ENCODE peak calls at places on chromosomes 7 and 10, in ten cellular contexts. R is BJ, Y is fibroblast of the aortic adventitia, K is foreskin fibroblast, Z is AG04449, W is cardiac muscle cell, F is tibial artery, T is astrocyte of the spinal cord, S is GM12865, A is cardiac fibroblast. H is an unnamed sample.

GRCh38 chr7:3206101-3206500 is 95.0 kb upstream of the SDK1 start:
- DNase-seq in R (no peak), Y (no peak), K (no peak), Z (no peak), W (no peak), F (no peak), T (no peak), S (no peak), A (no peak), H (no peak)

GRCh38 chr7:208816-209215 is 16.4 kb downstream of the FAM20C start:
- DNase-seq in R (no peak), Y (no peak), K (no peak), Z (no peak), W (no peak), F (no peak), T (no peak), S (no peak), A (no peak), H (no peak)

GRCh38 chr7:120272896-120273475 is at the start of gene KCND2:
- DNase-seq in R (no peak), Y (peak; percentile 37), K (no peak), Z (no peak), W (peak; percentile 43), F (no peak), T (no peak), S (peak; percentile 44), A (no peak), H (peak; percentile 24)

GRCh38 chr7:95863-96260 is 96.5 kb upstream of the FAM20C start:
- DNase-seq in R (no peak), Y (peak; percentile 48), K (no peak), Z (no peak), W (no peak), F (no peak), T (no peak), S (no peak), A (no peak), H (no peak)

GRCh38 chr10:29512460-29512974 is 122.3 kb downstream of the SVIL start:
- DNase-seq in R (no peak), Y (no peak), K (no peak), Z (no peak), W (no peak), F (no peak), T (no peak), S (no peak), A (no peak), H (no peak)

GRCh38 chr10:26755443-26755903 is 58.0 kb downstream of the PDSS1 start:
- DNase-seq in R (no peak), Y (peak; percentile 31), K (no peak), Z (no peak), W (no peak), F (no peak), T (peak; percentile 68), S (peak; percentile 71), A (peak; percentile 49), H (peak; percentile 65)

GRCh38 chr7:8325067-8325466 is 63.1 kb upstream of the ICA1 start:
- DNase-seq in R (no peak), Y (no peak), K (no peak), Z (no peak), W (no peak), F (no peak), T (no peak), S (no peak), A (no peak), H (no peak)

GRCh38 chr10:33290286-33291052 is 44.0 kb downstream of the NRP1 start:
- DNase-seq in R (no peak), Y (no peak), K (no peak), Z (no peak), W (no peak), F (no peak), T (no peak), S (no peak), A (no peak), H (no peak)

GRCh38 chr7:130490287-130490686 is 1.6 kb upstream of the MEST start:
- DNase-seq in R (no peak), Y (no peak), K (no peak), Z (no peak), W (no peak), F (no peak), T (peak; percentile 24), S (no peak), A (no peak), H (no peak)

GRCh38 chr7:90681336-90682019 is 85.4 kb downstream of the CDK14 start:
- DNase-seq in R (no peak), Y (peak; percentile 74), K (no peak), Z (no peak), W (no peak), F (no peak), T (peak; percentile 69), S (no peak), A (no peak), H (peak; percentile 14)

GRCh38 chr7:28955723-28956607 is 2.2 kb downstream of the TRIL start:
- DNase-seq in R (no peak), Y (peak; percentile 22), K (no peak), Z (no peak), W (peak; percentile 86), F (peak; percentile 72), T (peak; percentile 14), S (no peak), A (peak; percentile 37), H (peak; percentile 24)

GRCh38 chr10:58781873-58782488 is 269.3 kb downstream of the BICC1 start:
- DNase-seq in R (no peak), Y (peak; percentile 72), K (peak; percentile 46), Z (no peak), W (peak; percentile 52), F (no peak), T (peak; percentile 58), S (peak; percentile 40), A (peak; percentile 79), H (peak; percentile 57)

GRCh38 chr10:5951167-5951711 is 26.1 kb downstream of the IL15RA start:
- DNase-seq in R (no peak), Y (peak; percentile 80), K (no peak), Z (no peak), W (no peak), F (peak; percentile 81), T (no peak), S (no peak), A (peak; percentile 60), H (peak; percentile 78)

GRCh38 chr10:53325073-53325472 is 552.5 kb upstream of the MBL2 start:
- DNase-seq in R (no peak), Y (peak; percentile 7), K (no peak), Z (no peak), W (no peak), F (no peak), T (peak; percentile 19), S (no peak), A (peak; percentile 63), H (no peak)

GRCh38 chr7:372939-373791 is 83.2 kb downstream of the FOXL3 start:
- DNase-seq in R (no peak), Y (no peak), K (no peak), Z (no peak), W (no peak), F (peak; percentile 53), T (no peak), S (no peak), A (no peak), H (no peak)

GRCh38 chr7:88546808-88547207 is 212.7 kb upstream of the ZNF804B start:
- DNase-seq in R (no peak), Y (no peak), K (peak; percentile 3), Z (no peak), W (peak; percentile 34), F (no peak), T (peak; percentile 9), S (peak; percentile 59), A (peak; percentile 51), H (no peak)

DNA sequence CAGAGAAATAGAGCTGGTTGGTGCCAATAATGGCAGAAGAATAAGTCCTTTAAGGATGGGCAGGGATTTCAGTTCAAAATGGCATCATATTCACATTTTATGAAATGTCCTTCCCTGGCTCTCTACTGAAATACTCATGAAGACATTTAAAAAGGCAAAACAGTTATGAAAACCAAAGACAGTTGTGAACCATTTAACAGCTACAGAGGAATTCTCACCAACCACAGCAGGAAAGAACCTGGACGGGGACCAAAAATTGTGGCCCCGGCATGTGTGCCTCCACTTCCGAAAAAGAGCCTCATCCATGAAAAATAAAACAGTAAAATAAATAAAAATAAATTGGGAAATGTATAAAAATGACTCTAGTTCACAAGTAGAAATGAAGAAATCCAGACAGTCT is 539.5 kb downstream of the SUGCT start:
- DNase-seq in R (no peak), Y (peak; percentile 25), K (no peak), Z (no peak), W (no peak), F (no peak), T (peak; percentile 32), S (no peak), A (no peak), H (peak; percentile 20)
- H3K4me3 ChIP-seq in R (no peak overlapping the region), Y (no peak overlapping the region), K (no peak overlapping the region), Z (no peak overlapping the region), W (no peak overlapping the region), F (no peak overlapping the region), T (no peak overlapping the region), S (no peak overlapping the region), A (no peak overlapping the region), H (no peak overlapping the region)

GRCh38 chr7:80151274-80151665 is 16.6 kb downstream of the GNAI1 start:
- DNase-seq in R (peak; percentile 61), Y (no peak), K (peak; percentile 69), Z (peak; percentile 84), W (no peak), F (no peak), T (peak; percentile 71), S (no peak), A (peak; percentile 75), H (peak; percentile 87)
- TF ChIP-seq CTCF in R (peak; percentile 5), Y (no peak), K (no peak), Z (no peak), W (no peak), F (no peak), T (no peak), S (no peak), A (no peak), H (no peak)

DNA sequence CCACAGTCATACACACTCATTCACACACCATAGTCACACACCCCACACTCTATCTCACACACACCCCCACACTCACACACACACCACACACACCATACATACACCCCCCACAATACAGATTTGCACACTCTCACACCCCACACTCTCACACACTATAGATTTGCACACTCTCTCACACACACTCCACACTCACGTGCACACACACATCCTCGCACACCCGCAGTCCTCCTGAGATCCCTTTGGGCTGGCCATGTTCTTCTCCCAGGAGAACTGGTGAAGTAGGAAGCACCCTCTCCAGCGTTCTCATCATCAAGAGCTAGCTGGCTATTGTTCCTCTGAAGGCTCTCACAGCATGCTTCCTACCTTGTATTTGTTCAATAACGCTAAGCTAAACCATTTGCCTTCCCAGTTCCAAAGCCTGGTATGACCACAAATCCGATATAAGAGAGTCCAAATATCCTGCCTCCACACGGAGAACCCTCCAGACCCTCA is 86.2 kb downstream of the HECW1 start:
- DNase-seq in R (no peak), Y (no peak), K (no peak), Z (no peak), W (no peak), F (no peak), T (no peak), S (no peak), A (no peak), H (no peak)
- H3K4me3 ChIP-seq in R (no peak overlapping the region), Y (no peak overlapping the region), K (no peak overlapping the region), Z (no peak overlapping the region), W (no peak overlapping the region), F (no peak overlapping the region), T (no peak overlapping the region), S (no peak overlapping the region), A (no peak overlapping the region), H (no peak overlapping the region)

GRCh38 chr10:9305018-9305655 is 1250.6 kb downstream of the GATA3 start:
- DNase-seq in R (no peak), Y (peak; percentile 49), K (peak; percentile 2), Z (no peak), W (peak; percentile 39), F (no peak), T (peak; percentile 32), S (peak; percentile 24), A (peak; percentile 49), H (peak; percentile 36)
- TF ChIP-seq CTCF in R (peak; percentile 45), Y (peak; percentile 52), K (peak; percentile 38), Z (no peak), W (peak; percentile 46), F (no peak), T (peak; percentile 43), S (peak; percentile 28), A (peak; percentile 30), H (peak; percentile 44)

H was measured in fibroblast of villous mesenchyme.